ENCODE peak calls at places on chromosome 11, in nine cellular contexts. R is A549; B is CD8-positive, alpha-beta memory T cell; H is tibial nerve; Q is heart right ventricle; U is aorta; L is CD8-positive, alpha-beta T cell; C is lower lobe of right lung; F is uterus. K is an unnamed sample.

GRCh38 chr11:79253280-79253679 is 187.6 kb downstream of the TENM4 start:
- DNase-seq in R (no peak), B (no peak), H (no peak), Q (no peak), U (no peak), L (no peak), C (no peak), F (no peak), K (no peak)

GRCh38 chr11:32420139-32420538 is 15.2 kb downstream of the WT1 start:
- DNase-seq in R (no peak), B (no peak), H (no peak), Q (no peak), U (no peak), L (no peak), C (no peak), F (no peak), K (no peak)

GRCh38 chr11:69515271-69516245 is 34.1 kb downstream of the LINC01488 start:
- DNase-seq in R (no peak), B (no peak), H (no peak), Q (no peak), U (no peak), L (no peak), C (peak; percentile 32), F (peak; percentile 5), K (no peak)

GRCh38 chr11:6992026-6992425 is 28.1 kb downstream of the ZNF214 start:
- DNase-seq in R (no peak), B (no peak), H (no peak), Q (no peak), U (no peak), L (no peak), C (no peak), F (no peak), K (no peak)

GRCh38 chr11:110131386-110132123 is 38.4 kb downstream of the ZC3H12C start:
- DNase-seq in R (no peak), B (no peak), H (no peak), Q (no peak), U (no peak), L (no peak), C (no peak), F (no peak), K (no peak)

GRCh38 chr11:1281974-1282365 is 27.5 kb downstream of the TOLLIP start:
- DNase-seq in R (no peak), B (no peak), H (no peak), Q (no peak), U (no peak), L (no peak), C (peak; percentile 22), F (no peak), K (no peak)

GRCh38 chr11:85844439-85845051 is 10.6 kb upstream of the CCDC83 start:
- DNase-seq in R (peak; percentile 87), B (no peak), H (no peak), Q (no peak), U (no peak), L (no peak), C (no peak), F (no peak), K (no peak)

GRCh38 chr11:18144243-18144642 is 11.9 kb downstream of the MRGPRX3 start:
- DNase-seq in R (no peak), B (no peak), H (no peak), Q (no peak), U (no peak), L (no peak), C (no peak), F (no peak), K (no peak)

GRCh38 chr11:8794677-8795103 is 112.1 kb downstream of the RPL27A start:
- DNase-seq in R (no peak), B (no peak), H (no peak), Q (no peak), U (no peak), L (no peak), C (no peak), F (no peak), K (no peak)

GRCh38 chr11:12182650-12183511 is 72.5 kb downstream of the MICAL2 start:
- DNase-seq in R (peak; percentile 64), B (no peak), H (no peak), Q (peak; percentile 74), U (no peak), L (no peak), C (no peak), F (peak; percentile 87), K (no peak)

GRCh38 chr11:105861225-105861624 is 160.8 kb downstream of the MSANTD4 start:
- DNase-seq in R (no peak), B (no peak), H (no peak), Q (no peak), U (no peak), L (no peak), C (no peak), F (no peak), K (no peak)

GRCh38 chr11:77823775-77824174 is 2.8 kb downstream of the AAMDC start:
- DNase-seq in R (no peak), B (no peak), H (no peak), Q (no peak), U (no peak), L (no peak), C (no peak), F (no peak), K (no peak)

GRCh38 chr11:12410006-12410728 is 32.8 kb downstream of the PARVA start:
- DNase-seq in R (peak; percentile 21), B (no peak), H (no peak), Q (no peak), U (no peak), L (no peak), C (no peak), F (peak; percentile 71), K (no peak)

GRCh38 chr11:128662960-128663359 is 30.9 kb upstream of the FLI1 start:
- DNase-seq in R (no peak), B (no peak), H (no peak), Q (no peak), U (no peak), L (no peak), C (no peak), F (no peak), K (no peak)
- H3K4me1 ChIP-seq in R (no peaks in the 10 kb centered on the region), B (no peaks in the 10 kb centered on the region), H (no peaks in the 10 kb centered on the region), Q (no peaks in the 10 kb centered on the region), U (no peaks in the 10 kb centered on the region), L (no peaks in the 10 kb centered on the region), C (no peaks in the 10 kb centered on the region), F (no peaks in the 10 kb centered on the region), K (no peaks in the 10 kb centered on the region)

GRCh38 chr11:26823963-26824362 is 102.1 kb upstream of the SLC5A12 start:
- DNase-seq in R (no peak), B (no peak), H (no peak), Q (no peak), U (no peak), L (no peak), C (no peak), F (no peak), K (no peak)

DNA sequence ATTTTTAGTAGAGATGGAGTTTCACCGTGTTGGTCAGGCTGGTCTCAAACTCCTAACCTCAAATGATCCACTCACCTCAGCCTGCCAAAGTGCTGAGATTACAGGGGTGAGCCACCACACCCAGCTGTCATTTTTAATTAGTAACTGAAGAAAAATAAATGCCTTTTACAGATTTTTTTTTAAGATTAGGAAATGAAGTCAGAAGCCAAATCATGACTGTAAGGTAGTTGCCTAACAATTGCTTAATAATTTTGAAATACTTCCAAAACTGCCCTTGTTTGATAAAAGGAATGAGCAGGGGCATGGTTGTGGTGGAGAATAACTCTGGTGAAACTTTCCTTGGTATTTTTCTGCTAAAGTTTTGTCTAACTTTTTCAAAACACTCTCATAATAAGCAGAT is 98.9 kb upstream of the SLC5A12 start:
- DNase-seq in R (no peak), B (no peak), H (no peak), Q (no peak), U (no peak), L (no peak), C (no peak), F (no peak), K (no peak)
- H3K9me3 ChIP-seq in R (no peaks in the 10 kb centered on the region), B (no peaks in the 10 kb centered on the region), H (peaks cover 22% of the 10 kb centered on the region), Q (peaks cover 47% of the 10 kb centered on the region), U (peaks cover 2% of the 10 kb centered on the region), L (peaks cover 4% of the 10 kb centered on the region), C (peaks cover 16% of the 10 kb centered on the region), F (no peaks in the 10 kb centered on the region), K (no peaks in the 10 kb centered on the region)

GRCh38 chr11:67405196-67405567 is 1.3 kb downstream of the TBC1D10C start:
- DNase-seq in R (no peak), B (no peak), H (no peak), Q (no peak), U (no peak), L (peak; percentile 74), C (no peak), F (no peak), K (no peak)
- H3K4me1 ChIP-seq in R (peaks cover 12% of the 10 kb centered on the region), B (peaks cover 82% of the 10 kb centered on the region), H (peaks cover 59% of the 10 kb centered on the region), Q (peaks cover 10% of the 10 kb centered on the region), U (no peaks in the 10 kb centered on the region), L (peaks cover 75% of the 10 kb centered on the region), C (peaks cover 38% of the 10 kb centered on the region), F (peaks cover 7% of the 10 kb centered on the region), K (peaks cover 86% of the 10 kb centered on the region)

GRCh38 chr11:74863410-74863809 is 85.5 kb downstream of the XRRA1 start:
- DNase-seq in R (no peak), B (no peak), H (no peak), Q (no peak), U (no peak), L (no peak), C (no peak), F (no peak), K (no peak)

GRCh38 chr11:74866557-74866956 is 82.3 kb downstream of the XRRA1 start:
- DNase-seq in R (no peak), B (no peak), H (no peak), Q (no peak), U (no peak), L (no peak), C (no peak), F (no peak), K (no peak)

GRCh38 chr11:74860743-74861142 is 88.1 kb downstream of the XRRA1 start:
- DNase-seq in R (no peak), B (no peak), H (no peak), Q (no peak), U (no peak), L (no peak), C (no peak), F (no peak), K (no peak)
- H3K9me3 ChIP-seq in R (peaks cover 33% of the 10 kb centered on the region), B (no peaks in the 10 kb centered on the region), H (peaks cover 39% of the 10 kb centered on the region), Q (peaks cover 28% of the 10 kb centered on the region), U (peaks cover 14% of the 10 kb centered on the region), L (peaks cover 3% of the 10 kb centered on the region), C (peaks cover 26% of the 10 kb centered on the region), F (peaks cover 16% of the 10 kb centered on the region), K (peaks cover 8% of the 10 kb centered on the region)

GRCh38 chr11:21402274-21402673 is 732.9 kb downstream of the NELL1 start:
- DNase-seq in R (no peak), B (no peak), H (no peak), Q (no peak), U (no peak), L (no peak), C (no peak), F (no peak), K (no peak)
- H3K4me1 ChIP-seq in R (no peaks in the 10 kb centered on the region), B (no peaks in the 10 kb centered on the region), H (no peaks in the 10 kb centered on the region), Q (no peaks in the 10 kb centered on the region), U (no peaks in the 10 kb centered on the region), L (no peaks in the 10 kb centered on the region), C (no peaks in the 10 kb centered on the region), F (no peaks in the 10 kb centered on the region), K (no peaks in the 10 kb centered on the region)

GRCh38 chr11:29679996-29680395 is 336.8 kb downstream of the KCNA4 start:
- DNase-seq in R (no peak), B (no peak), H (no peak), Q (no peak), U (no peak), L (no peak), C (no peak), F (no peak), K (no peak)

GRCh38 chr11:29676993-29677392 is 339.8 kb downstream of the KCNA4 start:
- DNase-seq in R (no peak), B (no peak), H (no peak), Q (no peak), U (no peak), L (no peak), C (no peak), F (no peak), K (no peak)
- H3K9me3 ChIP-seq in R (no peaks in the 10 kb centered on the region), B (no peaks in the 10 kb centered on the region), H (no peaks in the 10 kb centered on the region), Q (no peaks in the 10 kb centered on the region), U (no peaks in the 10 kb centered on the region), L (no peaks in the 10 kb centered on the region), C (no peaks in the 10 kb centered on the region), F (no peaks in the 10 kb centered on the region), K (no peaks in the 10 kb centered on the region)